ENCODE peak calls at places on chromosomes 4 and X, in ten cellular contexts. One of them, this sample, is unnamed.

GRCh38 chrX:39888730-39889129 is 209.0 kb downstream of the BCOR start:
- DNase-seq in T-cell: no peak
- DNase-seq in HEK293T: no peak
- DNase-seq in germinal center: no peak
- DNase-seq in memory B cell: no peak
- DNase-seq in astrocyte of the hippocampus: no peak
- DNase-seq in NCI-H345: no peak
- DNase-seq in left colon: no peak
- DNase-seq in NCI-H1105: no peak
- DNase-seq in HTR-8/SVneo: no peak
- DNase-seq in this sample: no peak

GRCh38 chrX:17380221-17380620 is 5.2 kb downstream of the NHS start:
- DNase-seq in T-cell: no peak
- DNase-seq in HEK293T: no peak
- DNase-seq in germinal center: no peak
- DNase-seq in memory B cell: no peak
- DNase-seq in astrocyte of the hippocampus: no peak
- DNase-seq in NCI-H345: no peak
- DNase-seq in left colon: no peak
- DNase-seq in NCI-H1105: no peak
- DNase-seq in HTR-8/SVneo: no peak
- DNase-seq in this sample: no peak

GRCh38 chrX:129576539-129576938 is 36.5 kb downstream of the OCRL start:
- DNase-seq in T-cell: no peak
- DNase-seq in HEK293T: no peak
- DNase-seq in germinal center: no peak
- DNase-seq in memory B cell: no peak
- DNase-seq in astrocyte of the hippocampus: no peak
- DNase-seq in NCI-H345: no peak
- DNase-seq in left colon: no peak
- DNase-seq in NCI-H1105: no peak
- DNase-seq in HTR-8/SVneo: no peak
- DNase-seq in this sample: no peak

GRCh38 chr4:82721819-82722423 is 76.7 kb downstream of the SCD5 start:
- DNase-seq in T-cell: peak
- DNase-seq in HEK293T: no peak
- DNase-seq in germinal center: no peak
- DNase-seq in memory B cell: no peak
- DNase-seq in astrocyte of the hippocampus: peak
- DNase-seq in NCI-H345: no peak
- DNase-seq in left colon: peak
- DNase-seq in NCI-H1105: peak
- DNase-seq in HTR-8/SVneo: no peak
- DNase-seq in this sample: peak

GRCh38 chr4:664713-665231 is 9.3 kb downstream of the ATP5ME start:
- DNase-seq in T-cell: no peak
- DNase-seq in HEK293T: no peak
- DNase-seq in germinal center: no peak
- DNase-seq in memory B cell: no peak
- DNase-seq in astrocyte of the hippocampus: no peak
- DNase-seq in NCI-H345: no peak
- DNase-seq in left colon: no peak
- DNase-seq in NCI-H1105: no peak
- DNase-seq in HTR-8/SVneo: no peak
- DNase-seq in this sample: no peak

GRCh38 chrX:74535211-74535621 is 79.2 kb downstream of the RLIM start:
- DNase-seq in T-cell: no peak
- DNase-seq in HEK293T: peak
- DNase-seq in germinal center: peak
- DNase-seq in memory B cell: no peak
- DNase-seq in astrocyte of the hippocampus: peak
- DNase-seq in NCI-H345: peak
- DNase-seq in left colon: no peak
- DNase-seq in NCI-H1105: peak
- DNase-seq in HTR-8/SVneo: peak
- DNase-seq in this sample: no peak

GRCh38 chr4:108492816-108493595 is 127.4 kb upstream of the RPL34 start:
- DNase-seq in T-cell: no peak
- DNase-seq in HEK293T: peak
- DNase-seq in germinal center: no peak
- DNase-seq in memory B cell: no peak
- DNase-seq in astrocyte of the hippocampus: peak
- DNase-seq in NCI-H345: no peak
- DNase-seq in left colon: peak
- DNase-seq in NCI-H1105: no peak
- DNase-seq in HTR-8/SVneo: no peak
- DNase-seq in this sample: no peak

GRCh38 chr4:152479428-152480026 is 56.4 kb downstream of the FBXW7 start:
- DNase-seq in T-cell: no peak
- DNase-seq in HEK293T: no peak
- DNase-seq in germinal center: no peak
- DNase-seq in memory B cell: no peak
- DNase-seq in astrocyte of the hippocampus: peak
- DNase-seq in NCI-H345: no peak
- DNase-seq in left colon: no peak
- DNase-seq in NCI-H1105: no peak
- DNase-seq in HTR-8/SVneo: no peak
- DNase-seq in this sample: no peak

GRCh38 chr4:122798101-122798500 is 28.5 kb upstream of the FGF2 start:
- DNase-seq in T-cell: no peak
- DNase-seq in HEK293T: peak
- DNase-seq in germinal center: no peak
- DNase-seq in memory B cell: no peak
- DNase-seq in astrocyte of the hippocampus: peak
- DNase-seq in NCI-H345: peak
- DNase-seq in left colon: peak
- DNase-seq in NCI-H1105: peak
- DNase-seq in HTR-8/SVneo: peak
- DNase-seq in this sample: no peak

GRCh38 chr4:184282251-184282713 is 64.6 kb upstream of the ENPP6 start:
- DNase-seq in T-cell: peak
- DNase-seq in HEK293T: no peak
- DNase-seq in germinal center: no peak
- DNase-seq in memory B cell: peak
- DNase-seq in astrocyte of the hippocampus: no peak
- DNase-seq in NCI-H345: peak
- DNase-seq in left colon: peak
- DNase-seq in NCI-H1105: no peak
- DNase-seq in HTR-8/SVneo: no peak
- DNase-seq in this sample: no peak

GRCh38 chrX:72394518-72395163 is 88.9 kb upstream of the CITED1 start:
- DNase-seq in T-cell: no peak
- DNase-seq in HEK293T: no peak
- DNase-seq in germinal center: no peak
- DNase-seq in memory B cell: no peak
- DNase-seq in astrocyte of the hippocampus: peak
- DNase-seq in NCI-H345: no peak
- DNase-seq in left colon: no peak
- DNase-seq in NCI-H1105: no peak
- DNase-seq in HTR-8/SVneo: no peak
- DNase-seq in this sample: no peak

GRCh38 chrX:44775726-44776125 is 68.1 kb upstream of the DUSP21 start:
- DNase-seq in T-cell: no peak
- DNase-seq in HEK293T: no peak
- DNase-seq in germinal center: no peak
- DNase-seq in memory B cell: no peak
- DNase-seq in astrocyte of the hippocampus: no peak
- DNase-seq in NCI-H345: no peak
- DNase-seq in left colon: peak
- DNase-seq in NCI-H1105: no peak
- DNase-seq in HTR-8/SVneo: no peak
- DNase-seq in this sample: no peak

GRCh38 chr4:27003602-27004238 is 143.1 kb downstream of the STIM2 start:
- DNase-seq in T-cell: no peak
- DNase-seq in HEK293T: no peak
- DNase-seq in germinal center: no peak
- DNase-seq in memory B cell: no peak
- DNase-seq in astrocyte of the hippocampus: no peak
- DNase-seq in NCI-H345: no peak
- DNase-seq in left colon: no peak
- DNase-seq in NCI-H1105: no peak
- DNase-seq in HTR-8/SVneo: no peak
- DNase-seq in this sample: no peak

GRCh38 chr4:27010334-27010940 is 149.8 kb downstream of the STIM2 start:
- DNase-seq in T-cell: peak
- DNase-seq in HEK293T: peak
- DNase-seq in germinal center: peak
- DNase-seq in memory B cell: peak
- DNase-seq in astrocyte of the hippocampus: peak
- DNase-seq in NCI-H345: peak
- DNase-seq in left colon: peak
- DNase-seq in NCI-H1105: no peak
- DNase-seq in HTR-8/SVneo: peak
- DNase-seq in this sample: peak

GRCh38 chr4:89217594-89217993 is 90.0 kb downstream of the GPRIN3 start:
- DNase-seq in T-cell: no peak
- DNase-seq in HEK293T: no peak
- DNase-seq in germinal center: no peak
- DNase-seq in memory B cell: no peak
- DNase-seq in astrocyte of the hippocampus: no peak
- DNase-seq in NCI-H345: no peak
- DNase-seq in left colon: no peak
- DNase-seq in NCI-H1105: no peak
- DNase-seq in HTR-8/SVneo: no peak
- DNase-seq in this sample: no peak

GRCh38 chrX:129600981-129601424 is 53.8 kb downstream of the APLN start:
- DNase-seq in T-cell: peak
- DNase-seq in HEK293T: peak
- DNase-seq in germinal center: peak
- DNase-seq in memory B cell: no peak
- DNase-seq in astrocyte of the hippocampus: peak
- DNase-seq in NCI-H345: peak
- DNase-seq in left colon: no peak
- DNase-seq in NCI-H1105: no peak
- DNase-seq in HTR-8/SVneo: no peak
- DNase-seq in this sample: peak

GRCh38 chr4:94216394-94216793 is 8.7 kb downstream of the SMARCAD1 start:
- DNase-seq in T-cell: no peak
- DNase-seq in HEK293T: no peak
- DNase-seq in germinal center: no peak
- DNase-seq in memory B cell: no peak
- DNase-seq in astrocyte of the hippocampus: no peak
- DNase-seq in NCI-H345: no peak
- DNase-seq in left colon: no peak
- DNase-seq in NCI-H1105: no peak
- DNase-seq in HTR-8/SVneo: no peak
- DNase-seq in this sample: no peak

GRCh38 chr4:115119804-115120352 is 6.5 kb upstream of the NDST4 start:
- DNase-seq in T-cell: no peak
- DNase-seq in HEK293T: no peak
- DNase-seq in germinal center: no peak
- DNase-seq in memory B cell: no peak
- DNase-seq in astrocyte of the hippocampus: no peak
- DNase-seq in NCI-H345: no peak
- DNase-seq in left colon: no peak
- DNase-seq in NCI-H1105: peak
- DNase-seq in HTR-8/SVneo: no peak
- DNase-seq in this sample: no peak

GRCh38 chrX:136619889-136620505 is 28.0 kb upstream of the CD40LG start:
- DNase-seq in T-cell: no peak
- DNase-seq in HEK293T: no peak
- DNase-seq in germinal center: no peak
- DNase-seq in memory B cell: no peak
- DNase-seq in astrocyte of the hippocampus: no peak
- DNase-seq in NCI-H345: no peak
- DNase-seq in left colon: no peak
- DNase-seq in NCI-H1105: no peak
- DNase-seq in HTR-8/SVneo: no peak
- DNase-seq in this sample: no peak

GRCh38 chr4:41432219-41432618 is 105.7 kb upstream of the LIMCH1 start:
- DNase-seq in T-cell: no peak
- DNase-seq in HEK293T: no peak
- DNase-seq in germinal center: no peak
- DNase-seq in memory B cell: no peak
- DNase-seq in astrocyte of the hippocampus: peak
- DNase-seq in NCI-H345: no peak
- DNase-seq in left colon: no peak
- DNase-seq in NCI-H1105: no peak
- DNase-seq in HTR-8/SVneo: no peak
- DNase-seq in this sample: no peak

GRCh38 chr4:118797558-118798142 is 38.3 kb downstream of the SEC24D start:
- DNase-seq in T-cell: no peak
- DNase-seq in HEK293T: no peak
- DNase-seq in germinal center: no peak
- DNase-seq in memory B cell: no peak
- DNase-seq in astrocyte of the hippocampus: no peak
- DNase-seq in NCI-H345: no peak
- DNase-seq in left colon: no peak
- DNase-seq in NCI-H1105: no peak
- DNase-seq in HTR-8/SVneo: no peak
- DNase-seq in this sample: no peak

GRCh38 chr4:82367438-82368097 is 6.2 kb downstream of the HNRNPD start:
- DNase-seq in T-cell: no peak
- DNase-seq in HEK293T: no peak
- DNase-seq in germinal center: no peak
- DNase-seq in memory B cell: no peak
- DNase-seq in astrocyte of the hippocampus: no peak
- DNase-seq in NCI-H345: no peak
- DNase-seq in left colon: no peak
- DNase-seq in NCI-H1105: no peak
- DNase-seq in HTR-8/SVneo: no peak
- DNase-seq in this sample: no peak

This sample was measured in NCI-H2081.